ENCODE peak calls at places on chromosomes 3 and 15, in eight cellular contexts. G is fibroblast of lung, F is PC-9, A is PC-3, N is HCT116, H is A549, S is IMR-90, Z is neuronal stem cell. D is an unnamed sample.

GRCh38 chr3:53193466-53194217 is 32.6 kb downstream of the PRKCD start:
- DNase-seq in G (no peak), F (no peak), A (no peak), N (no peak), H (no peak), S (no peak), Z (no peak), D (no peak)

GRCh38 chr15:93566777-93567176 is 477.8 kb upstream of the RGMA start:
- DNase-seq in G (no peak), F (no peak), A (no peak), N (no peak), H (no peak), S (no peak), Z (no peak), D (no peak)

GRCh38 chr3:190552969-190553759 is 39.3 kb downstream of the IL1RAP start:
- DNase-seq in G (no peak), F (no peak), A (no peak), N (no peak), H (no peak), S (no peak), Z (no peak), D (peak; percentile 90)

GRCh38 chr3:190252080-190252479 is 70.2 kb downstream of the CLDN1 start:
- DNase-seq in G (peak; percentile 92), F (peak; percentile 51), A (no peak), N (no peak), H (no peak), S (peak; percentile 89), Z (no peak), D (no peak)

GRCh38 chr15:82168296-82168695 is 94.2 kb downstream of the EFL1 start:
- DNase-seq in G (peak; percentile 41), F (no peak), A (no peak), N (no peak), H (no peak), S (no peak), Z (no peak), D (no peak)

GRCh38 chr3:135965506-135966348 is at the start of gene PPP2R3A:
- DNase-seq in G (peak; percentile 85), F (peak; percentile 70), A (peak; percentile 69), N (peak; percentile 64), H (peak; percentile 78), S (peak; percentile 80), Z (peak; percentile 90), D (peak; percentile 94)

GRCh38 chr3:110612045-110612444 is 459.6 kb upstream of the NECTIN3 start:
- DNase-seq in G (no peak), F (no peak), A (no peak), N (no peak), H (no peak), S (no peak), Z (no peak), D (no peak)

GRCh38 chr15:29046281-29046810 is 160.6 kb downstream of the APBA2 start:
- DNase-seq in G (no peak), F (no peak), A (no peak), N (no peak), H (no peak), S (no peak), Z (no peak), D (no peak)

GRCh38 chr15:63156708-63157065 is 590 bp downstream of the RPS27L start:
- DNase-seq in G (peak; percentile 51), F (no peak), A (peak; percentile 17), N (no peak), H (peak; percentile 44), S (peak; percentile 47), Z (peak; percentile 18), D (peak; percentile 39)

GRCh38 chr3:14444380-14444779 is 42.0 kb downstream of the SLC6A6 start:
- DNase-seq in G (no peak), F (no peak), A (no peak), N (no peak), H (no peak), S (no peak), Z (no peak), D (no peak)

GRCh38 chr3:150462108-150462507 is 54.0 kb downstream of the TSC22D2 start:
- DNase-seq in G (peak; percentile 57), F (no peak), A (no peak), N (no peak), H (no peak), S (no peak), Z (no peak), D (no peak)

GRCh38 chr3:41127414-41127813 is 71.9 kb upstream of the CTNNB1 start:
- DNase-seq in G (no peak), F (no peak), A (no peak), N (no peak), H (no peak), S (no peak), Z (no peak), D (no peak)

GRCh38 chr3:17632401-17633100 is 109.9 kb downstream of the TBC1D5 start:
- DNase-seq in G (peak; percentile 73), F (no peak), A (peak; percentile 58), N (peak; percentile 31), H (peak; percentile 69), S (peak; percentile 83), Z (no peak), D (no peak)

GRCh38 chr3:126714296-126714900 is 10.4 kb downstream of the CHCHD6 start:
- DNase-seq in G (no peak), F (no peak), A (no peak), N (no peak), H (no peak), S (no peak), Z (no peak), D (no peak)

GRCh38 chr15:40054746-40055575 is 16.0 kb upstream of the SRP14 start:
- DNase-seq in G (peak; percentile 67), F (peak; percentile 96), A (peak; percentile 67), N (no peak), H (no peak), S (peak; percentile 82), Z (no peak), D (no peak)

DNA sequence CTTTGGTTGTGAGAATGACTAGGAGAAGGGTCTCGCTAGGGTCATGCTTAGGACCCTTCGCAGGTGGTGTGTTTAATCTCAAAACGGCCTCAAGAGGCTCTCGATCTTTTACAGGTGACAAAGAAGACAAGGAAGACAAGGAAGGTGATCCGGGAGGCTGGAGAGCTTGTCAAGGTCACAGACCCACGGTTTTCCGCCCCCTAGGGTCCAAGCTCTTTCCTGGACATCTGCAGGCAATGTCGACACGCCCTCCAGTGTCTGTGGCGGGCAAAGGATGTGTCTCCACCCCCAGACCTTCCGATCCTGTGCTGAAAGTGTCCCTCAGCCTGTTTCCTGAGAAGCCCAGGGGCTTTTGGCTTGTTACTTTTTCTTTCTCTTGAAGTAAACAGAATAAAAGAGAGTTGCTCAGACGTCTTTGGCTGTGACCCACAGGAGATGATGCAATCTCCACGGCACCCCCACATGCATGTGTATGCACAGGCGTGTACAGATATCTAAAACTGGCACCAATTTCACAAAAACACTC is 108.7 kb downstream of the KLF13 start:
- DNase-seq in G (peak; percentile 77), F (no peak), A (peak; percentile 65), N (peak; percentile 59), H (peak; percentile 83), S (peak; percentile 72), Z (peak; percentile 30), D (peak; percentile 93)
- H3K4me1 ChIP-seq in G (peaks cover 15% of the 10 kb centered on the region), F (no peaks in the 10 kb centered on the region), A (peaks cover 15% of the 10 kb centered on the region), N (peaks cover 5% of the 10 kb centered on the region), H (peaks cover 13% of the 10 kb centered on the region), S (peaks cover 14% of the 10 kb centered on the region), Z (peaks cover 10% of the 10 kb centered on the region), D (peaks cover 10% of the 10 kb centered on the region)

DNA sequence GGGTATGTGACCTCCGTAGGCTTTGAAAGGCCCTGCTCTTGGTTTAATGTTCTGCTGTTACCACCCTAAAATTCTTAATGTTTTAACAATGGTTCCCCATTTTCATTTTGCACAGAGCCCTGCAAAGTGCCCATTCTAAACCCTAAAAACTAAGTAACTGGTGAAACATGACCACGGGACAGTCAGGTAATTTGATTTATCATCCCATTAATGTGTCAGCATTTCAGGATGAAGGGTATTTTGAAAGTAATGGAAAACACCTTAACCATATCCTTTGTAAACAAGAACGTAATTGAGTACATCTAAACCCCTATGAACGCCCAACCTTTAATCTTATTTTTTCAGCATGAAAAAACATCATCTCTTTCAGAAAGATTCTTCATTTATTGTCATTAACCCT is 164.9 kb upstream of the IL12A start:
- DNase-seq in G (no peak), F (no peak), A (peak; percentile 32), N (no peak), H (no peak), S (no peak), Z (no peak), D (no peak)
- H3K4me2 ChIP-seq in G (no peak overlapping the region), F (peak overlapping the region; percentile 41), A (peak overlapping the region; percentile 63), N (peak overlapping the region; percentile 39), H (peak overlapping the region; percentile 51), S (no peak overlapping the region), Z (no peak overlapping the region), D (no peak overlapping the region)

GRCh38 chr15:52787123-52787503 is 3.0 kb downstream of the ONECUT1 start:
- DNase-seq in G (no peak), F (no peak), A (no peak), N (no peak), H (no peak), S (no peak), Z (no peak), D (peak; percentile 81)
- H3K4me1 ChIP-seq in G (no peaks in the 10 kb centered on the region), F (no peaks in the 10 kb centered on the region), A (no peaks in the 10 kb centered on the region), N (peaks cover 2% of the 10 kb centered on the region), H (peaks cover 10% of the 10 kb centered on the region), S (peaks cover 5% of the 10 kb centered on the region), Z (peaks cover 34% of the 10 kb centered on the region), D (peaks cover 53% of the 10 kb centered on the region)

DNA sequence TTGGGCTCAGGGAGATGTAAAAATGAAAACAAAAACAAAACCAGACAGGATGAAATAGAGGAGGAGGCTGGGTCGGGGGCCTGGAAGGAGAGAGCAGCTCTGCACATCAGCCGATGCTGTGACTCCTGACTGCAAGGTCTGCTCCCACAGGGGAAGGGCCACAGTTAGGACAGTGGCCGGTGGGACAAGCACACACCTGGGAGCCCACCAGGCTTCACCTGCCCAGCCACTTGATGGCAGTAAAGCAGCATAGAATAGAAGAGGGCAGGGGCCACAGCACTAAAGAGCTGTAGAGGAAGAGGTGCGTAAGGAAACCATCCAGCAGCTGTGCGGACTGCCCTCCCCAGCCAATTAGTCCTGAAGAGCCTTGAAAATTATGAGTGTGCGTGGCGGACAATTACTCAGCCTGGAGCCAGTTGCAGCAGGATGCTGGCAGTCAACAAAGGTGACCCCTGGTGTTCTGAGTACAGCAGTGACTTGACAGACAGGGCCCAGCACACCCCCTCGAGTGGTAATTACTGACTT is 29.8 kb downstream of the ALS2CL start:
- DNase-seq in G (peak; percentile 20), F (no peak), A (peak; percentile 41), N (no peak), H (peak; percentile 3), S (peak; percentile 46), Z (no peak), D (peak; percentile 56)
- H3K4me2 ChIP-seq in G (no peak overlapping the region), F (no peak overlapping the region), A (no peak overlapping the region), N (no peak overlapping the region), H (no peak overlapping the region), S (no peak overlapping the region), Z (no peak overlapping the region), D (no peak overlapping the region)

DNA sequence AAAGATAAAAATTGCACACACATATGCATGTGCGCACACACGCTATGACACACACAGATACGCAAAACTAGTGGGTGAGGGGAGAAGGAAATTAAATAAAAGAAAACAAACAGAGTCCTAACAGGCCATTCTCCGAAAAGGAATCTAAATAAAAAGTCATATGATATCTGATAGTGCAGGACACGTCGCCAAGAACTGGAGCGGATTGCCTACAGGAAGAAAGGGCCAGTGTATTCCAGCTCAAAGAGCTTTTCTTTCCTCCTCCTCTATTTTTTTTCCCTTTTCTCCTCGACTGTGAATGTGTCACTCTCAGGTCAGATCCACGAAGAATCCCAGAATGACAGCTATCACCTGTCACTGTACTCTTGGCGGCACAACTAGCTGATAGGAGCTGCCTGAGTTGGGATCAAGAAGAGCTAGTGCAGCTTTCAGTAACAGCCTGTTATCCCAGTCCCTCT is 157.8 kb downstream of the TIGIT start:
- DNase-seq in G (peak; percentile 78), F (no peak), A (no peak), N (no peak), H (no peak), S (peak; percentile 74), Z (no peak), D (no peak)
- H3K4me1 ChIP-seq in G (no peaks in the 10 kb centered on the region), F (no peaks in the 10 kb centered on the region), A (no peaks in the 10 kb centered on the region), N (peaks cover 9% of the 10 kb centered on the region), H (peaks cover 8% of the 10 kb centered on the region), S (peaks cover 6% of the 10 kb centered on the region), Z (peaks cover 29% of the 10 kb centered on the region), D (peaks cover 14% of the 10 kb centered on the region)

GRCh38 chr15:90915808-90916440 is 12.8 kb downstream of the MAN2A2 start:
- DNase-seq in G (peak; percentile 58), F (no peak), A (no peak), N (no peak), H (no peak), S (peak; percentile 75), Z (no peak), D (peak; percentile 25)
- H3K4me2 ChIP-seq in G (no peak overlapping the region), F (no peak overlapping the region), A (no peak overlapping the region), N (no peak overlapping the region), H (no peak overlapping the region), S (no peak overlapping the region), Z (no peak overlapping the region), D (no peak overlapping the region)

D was measured in GM23338.